ENCODE peak calls at places on chromosomes 1 and 21, in nine cellular contexts. W is cardiac muscle cell; L is SJSA1; R is CD4-positive, CD25-positive, alpha-beta regulatory T cell; P is aorta; H is A549; F is CD8-positive, alpha-beta T cell; T is ovary; U is trophoblast cell. N is an unnamed sample.
A peak's percentile ranks its signal among the peaks of the same experiment; 100 is the strongest.

GRCh38 chr21:15352009-15352408 is 287.2 kb upstream of the NRIP1 start:
- DNase-seq in W (no peak), L (no peak), R (no peak), P (no peak), H (no peak), F (no peak), T (no peak), U (no peak), N (no peak)

GRCh38 chr1:224615861-224616760 is at the start of gene CNIH3:
- DNase-seq in W (peak; percentile 87), L (peak; percentile 75), R (peak; percentile 29), P (no peak), H (peak; percentile 43), F (no peak), T (peak; percentile 32), U (no peak), N (no peak)

GRCh38 chr1:184118051-184118450 is 66.5 kb downstream of the TSEN15 start:
- DNase-seq in W (no peak), L (peak; percentile 28), R (no peak), P (no peak), H (no peak), F (no peak), T (no peak), U (peak; percentile 17), N (no peak)

GRCh38 chr1:158019177-158019868 is 25.9 kb downstream of the KIRREL1 start:
- DNase-seq in W (peak; percentile 83), L (peak; percentile 96), R (no peak), P (peak; percentile 73), H (peak; percentile 76), F (no peak), T (no peak), U (peak; percentile 33), N (peak; percentile 78)

GRCh38 chr1:18249691-18250090 is 142.1 kb downstream of the IGSF21 start:
- DNase-seq in W (no peak), L (no peak), R (no peak), P (no peak), H (no peak), F (no peak), T (no peak), U (no peak), N (no peak)

GRCh38 chr21:15967661-15968060 is 237.9 kb downstream of the USP25 start:
- DNase-seq in W (no peak), L (peak; percentile 56), R (no peak), P (no peak), H (no peak), F (no peak), T (no peak), U (no peak), N (no peak)

GRCh38 chr21:31557421-31557955 is 102.0 kb upstream of the SOD1 start:
- DNase-seq in W (peak; percentile 33), L (no peak), R (peak; percentile 27), P (no peak), H (no peak), F (peak; percentile 55), T (peak; percentile 21), U (no peak), N (no peak)

GRCh38 chr1:233172201-233172600 is 123.3 kb downstream of the PCNX2 start:
- DNase-seq in W (no peak), L (peak; percentile 11), R (peak; percentile 7), P (no peak), H (no peak), F (no peak), T (no peak), U (peak; percentile 57), N (peak; percentile 24)

GRCh38 chr1:94544706-94545490 is 3.3 kb upstream of the F3 start:
- DNase-seq in W (no peak), L (peak; percentile 35), R (no peak), P (no peak), H (no peak), F (no peak), T (no peak), U (no peak), N (no peak)

GRCh38 chr1:184698001-184698400 is 56.7 kb downstream of the EDEM3 start:
- DNase-seq in W (no peak), L (no peak), R (no peak), P (no peak), H (no peak), F (no peak), T (no peak), U (peak; percentile 4), N (no peak)

GRCh38 chr1:51558375-51558924 is 39.4 kb upstream of the EPS15 start:
- DNase-seq in W (no peak), L (peak; percentile 91), R (no peak), P (no peak), H (no peak), F (no peak), T (no peak), U (peak; percentile 56), N (no peak)

GRCh38 chr1:147808025-147808424 is 47.6 kb upstream of the GJA5 start:
- DNase-seq in W (no peak), L (no peak), R (no peak), P (no peak), H (no peak), F (no peak), T (no peak), U (peak; percentile 69), N (no peak)

GRCh38 chr1:7095343-7095964 is 310.2 kb downstream of the CAMTA1 start:
- DNase-seq in W (no peak), L (no peak), R (no peak), P (no peak), H (no peak), F (no peak), T (no peak), U (no peak), N (no peak)

GRCh38 chr1:176696109-176696508 is 233.1 kb downstream of the PAPPA2 start:
- DNase-seq in W (peak; percentile 70), L (no peak), R (no peak), P (no peak), H (no peak), F (no peak), T (no peak), U (peak; percentile 24), N (no peak)

GRCh38 chr1:161834967-161835366 is 68.8 kb downstream of the ATF6 start:
- DNase-seq in W (no peak), L (no peak), R (no peak), P (no peak), H (no peak), F (no peak), T (no peak), U (peak; percentile 32), N (no peak)

GRCh38 chr1:43251024-43251423 is 18.8 kb upstream of the TMEM125 start:
- DNase-seq in W (no peak), L (no peak), R (no peak), P (no peak), H (no peak), F (peak; percentile 5), T (no peak), U (no peak), N (no peak)

GRCh38 chr1:2973661-2974593 is 47.3 kb upstream of the ACTRT2 start:
- DNase-seq in W (no peak), L (no peak), R (no peak), P (no peak), H (no peak), F (peak; percentile 48), T (no peak), U (no peak), N (no peak)
- H3K9me3 ChIP-seq in W (no peaks in the 10 kb centered on the region), L (no peaks in the 10 kb centered on the region), R (no peaks in the 10 kb centered on the region), P (no peaks in the 10 kb centered on the region), H (no peaks in the 10 kb centered on the region), F (no peaks in the 10 kb centered on the region), T (no peaks in the 10 kb centered on the region), U (peaks cover 59% of the 10 kb centered on the region), N (no peaks in the 10 kb centered on the region)

DNA sequence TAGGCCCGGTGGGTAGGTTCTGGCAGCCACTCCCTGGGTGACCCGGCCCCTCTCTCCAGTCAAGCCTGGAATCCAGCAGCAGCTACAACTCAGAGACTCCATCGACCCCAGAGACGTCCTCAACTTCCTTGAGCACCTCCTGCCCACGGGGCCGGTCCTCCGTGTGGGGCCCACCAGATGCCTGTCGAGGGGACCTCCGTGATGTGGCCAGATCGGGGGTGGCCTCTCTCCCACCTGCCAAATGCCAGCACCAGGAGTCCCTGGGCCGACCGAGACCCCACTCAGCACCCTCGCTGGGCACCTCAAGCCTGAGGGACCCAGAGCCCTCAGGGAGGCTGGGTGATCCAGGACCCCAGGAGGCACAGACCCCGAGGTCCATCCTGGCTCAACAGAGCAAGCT is 2.7 kb downstream of the MIIP start:
- DNase-seq in W (no peak), L (no peak), R (no peak), P (no peak), H (no peak), F (no peak), T (no peak), U (no peak), N (no peak)
- H3K4me3 ChIP-seq in W (no peak overlapping the region), L (no peak overlapping the region), R (no peak overlapping the region), P (no peak overlapping the region), H (no peak overlapping the region), F (no peak overlapping the region), T (no peak overlapping the region), U (no peak overlapping the region), N (no peak overlapping the region)

GRCh38 chr21:45269861-45270260 is 17.8 kb downstream of the POFUT2 start:
- DNase-seq in W (no peak), L (no peak), R (no peak), P (no peak), H (no peak), F (no peak), T (peak; percentile 11), U (no peak), N (no peak)

GRCh38 chr21:45266518-45267389 is 20.9 kb downstream of the POFUT2 start:
- DNase-seq in W (no peak), L (no peak), R (peak; percentile 50), P (no peak), H (no peak), F (peak; percentile 74), T (no peak), U (no peak), N (no peak)

GRCh38 chr21:45267390-45267760 is 20.3 kb downstream of the POFUT2 start:
- DNase-seq in W (no peak), L (no peak), R (no peak), P (no peak), H (no peak), F (peak; percentile 31), T (peak; percentile 6), U (no peak), N (no peak)

GRCh38 chr21:45265721-45266517 is 21.8 kb downstream of the POFUT2 start:
- DNase-seq in W (no peak), L (no peak), R (no peak), P (no peak), H (no peak), F (peak; percentile 44), T (no peak), U (no peak), N (no peak)

DNA sequence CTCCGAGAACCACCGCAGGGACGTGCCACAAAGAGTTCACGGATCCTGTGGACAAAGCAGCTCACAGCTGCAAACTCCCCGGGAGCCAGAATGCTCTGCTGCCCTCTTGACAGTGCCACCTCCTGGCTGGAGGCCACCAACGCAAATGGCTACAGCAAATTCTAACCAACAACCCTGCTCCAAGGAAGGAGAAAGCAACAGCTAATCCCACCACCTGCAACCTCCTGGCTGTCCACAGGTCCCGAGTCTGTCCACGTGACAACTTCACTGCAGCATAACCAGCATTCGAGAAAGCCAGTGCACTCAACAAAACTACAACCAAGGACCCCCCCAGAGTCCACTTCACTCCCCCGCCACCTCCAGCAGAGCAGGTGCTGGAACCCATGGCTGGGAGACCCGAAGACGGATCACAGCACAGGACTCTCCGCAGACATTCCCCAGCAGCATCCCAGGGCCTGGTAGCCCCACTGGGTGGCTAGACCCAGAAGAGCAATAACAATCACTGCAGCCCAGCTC is 17.3 kb downstream of the POFUT2 start:
- DNase-seq in W (no peak), L (no peak), R (no peak), P (no peak), H (no peak), F (no peak), T (peak; percentile 10), U (no peak), N (no peak)
- H3K9me3 ChIP-seq in W (no peaks in the 10 kb centered on the region), L (peaks cover 7% of the 10 kb centered on the region), R (peaks cover 8% of the 10 kb centered on the region), P (no peaks in the 10 kb centered on the region), H (peaks cover 11% of the 10 kb centered on the region), F (no peaks in the 10 kb centered on the region), T (peaks cover 2% of the 10 kb centered on the region), U (peaks cover 2% of the 10 kb centered on the region), N (peaks cover 9% of the 10 kb centered on the region)

GRCh38 chr21:42571391-42572150 is 57.9 kb downstream of the SLC37A1 start:
- DNase-seq in W (no peak), L (no peak), R (no peak), P (peak; percentile 29), H (no peak), F (peak; percentile 42), T (no peak), U (no peak), N (no peak)
- H3K4me3 ChIP-seq in W (no peak overlapping the region), L (no peak overlapping the region), R (no peak overlapping the region), P (no peak overlapping the region), H (no peak overlapping the region), F (no peak overlapping the region), T (no peak overlapping the region), U (no peak overlapping the region), N (no peak overlapping the region)